ENCODE peak calls at places on chromosomes 6 and 20, in nine cellular contexts. One of them, this sample, is unnamed.

GRCh38 chr6:112247275-112247674 is 7.1 kb downstream of the LAMA4 start:
- DNase-seq in NCI-H226: no peak
- DNase-seq in CD8-positive, alpha-beta T cell: no peak
- DNase-seq in foreskin fibroblast: no peak
- DNase-seq in body of pancreas: no peak
- DNase-seq in AG09319: no peak
- DNase-seq in CD14-positive monocyte: no peak
- DNase-seq in dorsolateral prefrontal cortex: no peak
- DNase-seq in HuH-7.5: no peak
- DNase-seq in this sample: no peak

GRCh38 chr20:44405246-44405645 is 49.7 kb downstream of the HNF4A start:
- DNase-seq in NCI-H226: no peak
- DNase-seq in dorsolateral prefrontal cortex: no peak
- DNase-seq in HuH-7.5: no peak
- DNase-seq in CD14-positive monocyte: no peak
- DNase-seq in AG09319: no peak
- DNase-seq in body of pancreas: no peak
- DNase-seq in foreskin fibroblast: peak
- DNase-seq in CD8-positive, alpha-beta T cell: no peak
- DNase-seq in this sample: no peak

GRCh38 chr20:39986231-39986904 is 702.7 kb downstream of the MAFB start:
- DNase-seq in CD8-positive, alpha-beta T cell: no peak
- DNase-seq in CD14-positive monocyte: no peak
- DNase-seq in NCI-H226: no peak
- DNase-seq in AG09319: peak
- DNase-seq in body of pancreas: peak
- DNase-seq in foreskin fibroblast: peak
- DNase-seq in dorsolateral prefrontal cortex: no peak
- DNase-seq in HuH-7.5: no peak
- DNase-seq in this sample: no peak

GRCh38 chr6:33886673-33887144 is 82.9 kb upstream of the MLN start:
- DNase-seq in dorsolateral prefrontal cortex: no peak
- DNase-seq in CD8-positive, alpha-beta T cell: no peak
- DNase-seq in AG09319: no peak
- DNase-seq in NCI-H226: peak
- DNase-seq in body of pancreas: no peak
- DNase-seq in HuH-7.5: no peak
- DNase-seq in CD14-positive monocyte: no peak
- DNase-seq in foreskin fibroblast: peak
- DNase-seq in this sample: peak

GRCh38 chr6:143215363-143215762 is 154.7 kb downstream of the AIG1 start:
- DNase-seq in CD14-positive monocyte: no peak
- DNase-seq in CD8-positive, alpha-beta T cell: no peak
- DNase-seq in foreskin fibroblast: no peak
- DNase-seq in dorsolateral prefrontal cortex: no peak
- DNase-seq in AG09319: no peak
- DNase-seq in body of pancreas: no peak
- DNase-seq in NCI-H226: no peak
- DNase-seq in HuH-7.5: no peak
- DNase-seq in this sample: no peak

GRCh38 chr6:40810176-40810575 is 223.0 kb upstream of the LRFN2 start:
- DNase-seq in NCI-H226: peak
- DNase-seq in foreskin fibroblast: no peak
- DNase-seq in CD14-positive monocyte: no peak
- DNase-seq in dorsolateral prefrontal cortex: no peak
- DNase-seq in body of pancreas: no peak
- DNase-seq in AG09319: no peak
- DNase-seq in CD8-positive, alpha-beta T cell: no peak
- DNase-seq in HuH-7.5: no peak
- DNase-seq in this sample: no peak

GRCh38 chr6:34791842-34792604 is at the start of gene BLTP3A:
- DNase-seq in dorsolateral prefrontal cortex: peak
- DNase-seq in CD8-positive, alpha-beta T cell: peak
- DNase-seq in NCI-H226: peak
- DNase-seq in HuH-7.5: peak
- DNase-seq in body of pancreas: peak
- DNase-seq in CD14-positive monocyte: peak
- DNase-seq in foreskin fibroblast: peak
- DNase-seq in AG09319: no peak
- DNase-seq in this sample: peak

GRCh38 chr6:257031-257725 is 35.1 kb upstream of the DUSP22 start:
- DNase-seq in foreskin fibroblast: no peak
- DNase-seq in CD8-positive, alpha-beta T cell: no peak
- DNase-seq in AG09319: no peak
- DNase-seq in CD14-positive monocyte: no peak
- DNase-seq in HuH-7.5: no peak
- DNase-seq in body of pancreas: no peak
- DNase-seq in NCI-H226: peak
- DNase-seq in dorsolateral prefrontal cortex: no peak
- DNase-seq in this sample: no peak

GRCh38 chr20:9576695-9577094 is 62.3 kb downstream of the LAMP5 start:
- DNase-seq in NCI-H226: no peak
- DNase-seq in body of pancreas: no peak
- DNase-seq in HuH-7.5: no peak
- DNase-seq in AG09319: no peak
- DNase-seq in dorsolateral prefrontal cortex: no peak
- DNase-seq in CD8-positive, alpha-beta T cell: no peak
- DNase-seq in foreskin fibroblast: no peak
- DNase-seq in CD14-positive monocyte: no peak
- DNase-seq in this sample: no peak

GRCh38 chr6:14655990-14656640 is 538.5 kb downstream of the CD83 start:
- DNase-seq in body of pancreas: no peak
- DNase-seq in NCI-H226: no peak
- DNase-seq in foreskin fibroblast: no peak
- DNase-seq in CD8-positive, alpha-beta T cell: no peak
- DNase-seq in CD14-positive monocyte: no peak
- DNase-seq in AG09319: no peak
- DNase-seq in dorsolateral prefrontal cortex: no peak
- DNase-seq in HuH-7.5: no peak
- DNase-seq in this sample: no peak

GRCh38 chr20:44089987-44090674 is 96.9 kb downstream of the JPH2 start:
- DNase-seq in HuH-7.5: no peak
- DNase-seq in CD8-positive, alpha-beta T cell: no peak
- DNase-seq in AG09319: peak
- DNase-seq in foreskin fibroblast: peak
- DNase-seq in NCI-H226: peak
- DNase-seq in body of pancreas: peak
- DNase-seq in CD14-positive monocyte: peak
- DNase-seq in dorsolateral prefrontal cortex: no peak
- DNase-seq in this sample: no peak

GRCh38 chr20:43537921-43538854 is 20.6 kb upstream of the SGK2 start:
- DNase-seq in dorsolateral prefrontal cortex: peak
- DNase-seq in foreskin fibroblast: peak
- DNase-seq in CD8-positive, alpha-beta T cell: peak
- DNase-seq in body of pancreas: peak
- DNase-seq in AG09319: peak
- DNase-seq in CD14-positive monocyte: no peak
- DNase-seq in NCI-H226: no peak
- DNase-seq in HuH-7.5: peak
- DNase-seq in this sample: peak

GRCh38 chr6:37514377-37514776 is 14.7 kb upstream of the CCDC167 start:
- DNase-seq in foreskin fibroblast: no peak
- DNase-seq in AG09319: no peak
- DNase-seq in dorsolateral prefrontal cortex: no peak
- DNase-seq in body of pancreas: no peak
- DNase-seq in HuH-7.5: no peak
- DNase-seq in NCI-H226: peak
- DNase-seq in CD8-positive, alpha-beta T cell: no peak
- DNase-seq in CD14-positive monocyte: no peak
- DNase-seq in this sample: peak

GRCh38 chr6:18379376-18380117 is 7.6 kb upstream of the RNF144B start:
- DNase-seq in body of pancreas: no peak
- DNase-seq in AG09319: no peak
- DNase-seq in NCI-H226: no peak
- DNase-seq in HuH-7.5: no peak
- DNase-seq in CD14-positive monocyte: no peak
- DNase-seq in CD8-positive, alpha-beta T cell: no peak
- DNase-seq in foreskin fibroblast: no peak
- DNase-seq in dorsolateral prefrontal cortex: no peak
- DNase-seq in this sample: no peak